ENCODE peak calls at places on chromosome 13, in six cellular contexts. A is A549, R is ovary, X is tibial nerve, G is SK-N-SH, M is stomach. C is an unnamed sample.

GRCh38 chr13:20428666-20429644 is 96.7 kb downstream of the CRYL1 start:
- DNase-seq in M (no peak), G (no peak), A (no peak), R (no peak), X (no peak), C (no peak)

GRCh38 chr13:47251771-47252170 is 354.9 kb upstream of the HTR2A start:
- DNase-seq in R (no peak), X (no peak), G (no peak), M (no peak), A (no peak), C (no peak)

GRCh38 chr13:37869756-37870488 is at the start of gene TRPC4:
- DNase-seq in M (peak), X (no peak), G (peak), A (peak), R (peak), C (no peak)

GRCh38 chr13:47080616-47081015 is 183.8 kb upstream of the HTR2A start:
- DNase-seq in G (no peak), M (no peak), R (no peak), X (no peak), A (no peak), C (no peak)

GRCh38 chr13:27920677-27921420 is 1.0 kb downstream of the PDX1 start:
- DNase-seq in M (no peak), X (no peak), A (peak), R (no peak), G (peak), C (no peak)

GRCh38 chr13:63731896-63732295 is 2316.2 kb upstream of the PCDH20 start:
- DNase-seq in M (peak), A (no peak), G (no peak), X (no peak), R (no peak), C (no peak)

GRCh38 chr13:36549771-36550170 is 117.5 kb downstream of the CCNA1 start:
- DNase-seq in M (no peak), G (peak), X (no peak), R (no peak), A (no peak), C (no peak)

GRCh38 chr13:98216135-98216565 is 39.1 kb upstream of the RNF113B start:
- DNase-seq in G (peak), X (no peak), R (peak), M (peak), A (peak), C (no peak)

GRCh38 chr13:99415851-99416331 is 85.4 kb upstream of the TM9SF2 start:
- DNase-seq in G (no peak), A (no peak), M (no peak), R (no peak), X (no peak), C (no peak)

GRCh38 chr13:46165485-46166220 is 16.3 kb downstream of the LCP1 start:
- DNase-seq in M (no peak), G (no peak), A (no peak), R (no peak), X (no peak), C (peak)

GRCh38 chr13:28239374-28239773 is 101.0 kb downstream of the PAN3 start:
- DNase-seq in G (no peak), R (no peak), X (no peak), M (no peak), A (no peak), C (no peak)

GRCh38 chr13:48156466-48156865 is 61.6 kb upstream of the MED4 start:
- DNase-seq in R (no peak), A (no peak), G (no peak), M (peak), X (no peak), C (no peak)

GRCh38 chr13:113660066-113660465 is 2.1 kb upstream of the ATP4B start:
- DNase-seq in M (peak), G (no peak), X (no peak), R (no peak), A (no peak), C (no peak)

GRCh38 chr13:35987572-35988513 is 143.3 kb downstream of the DCLK1 start:
- DNase-seq in M (no peak), R (no peak), X (no peak), G (no peak), A (no peak), C (no peak)

GRCh38 chr13:90622547-90622946 is 724.9 kb upstream of the MIR17HG start:
- DNase-seq in X (no peak), R (no peak), A (no peak), G (no peak), M (no peak), C (no peak)

GRCh38 chr13:37956536-37956935 is 87.0 kb upstream of the TRPC4 start:
- DNase-seq in M (no peak), G (no peak), R (no peak), A (no peak), X (no peak), C (no peak)

GRCh38 chr13:43411211-43411610 is 375.6 kb downstream of the ENOX1 start:
- DNase-seq in M (no peak), A (no peak), G (no peak), X (no peak), R (no peak), C (no peak)

DNA sequence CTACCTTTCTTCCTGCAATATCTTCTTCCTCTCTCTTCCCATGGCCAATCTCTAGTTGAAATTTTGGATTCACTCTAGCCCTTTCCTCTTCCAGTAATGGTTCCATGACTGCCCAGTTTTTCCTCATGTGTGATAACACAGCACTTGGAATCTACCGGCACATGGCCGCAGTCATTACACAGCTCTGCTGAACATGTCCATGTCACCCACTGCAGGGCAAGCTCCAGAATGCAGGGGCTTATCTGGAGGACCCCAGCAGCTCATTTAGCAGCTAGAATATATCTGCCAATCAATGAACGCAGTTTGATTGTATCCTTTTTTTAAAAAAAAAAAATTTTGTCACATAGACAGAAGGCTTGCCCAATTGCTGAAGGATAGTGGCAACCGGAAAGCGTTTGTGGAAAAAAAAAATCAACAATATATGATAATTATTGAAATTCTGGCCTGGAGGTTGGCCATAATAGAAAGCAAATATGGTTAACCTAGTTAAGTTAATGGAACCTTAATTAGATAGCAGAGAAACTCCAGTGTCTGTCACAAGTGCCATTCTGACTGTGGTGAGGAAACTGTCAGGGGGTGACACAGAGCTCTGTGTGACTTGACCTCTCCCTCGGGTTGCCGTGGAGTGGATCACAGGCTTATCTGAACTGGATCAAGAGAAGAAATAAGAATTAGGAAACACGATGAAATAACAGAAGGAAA is 426.7 kb downstream of the LIG4 start:
- DNase-seq in R (no peak), G (peak), A (no peak), M (no peak), X (no peak), C (no peak)
- TF ChIP-seq EP300 in R (no peak), G (no peak), A (no peak), M (no peak), X (no peak), C (no peak)

DNA sequence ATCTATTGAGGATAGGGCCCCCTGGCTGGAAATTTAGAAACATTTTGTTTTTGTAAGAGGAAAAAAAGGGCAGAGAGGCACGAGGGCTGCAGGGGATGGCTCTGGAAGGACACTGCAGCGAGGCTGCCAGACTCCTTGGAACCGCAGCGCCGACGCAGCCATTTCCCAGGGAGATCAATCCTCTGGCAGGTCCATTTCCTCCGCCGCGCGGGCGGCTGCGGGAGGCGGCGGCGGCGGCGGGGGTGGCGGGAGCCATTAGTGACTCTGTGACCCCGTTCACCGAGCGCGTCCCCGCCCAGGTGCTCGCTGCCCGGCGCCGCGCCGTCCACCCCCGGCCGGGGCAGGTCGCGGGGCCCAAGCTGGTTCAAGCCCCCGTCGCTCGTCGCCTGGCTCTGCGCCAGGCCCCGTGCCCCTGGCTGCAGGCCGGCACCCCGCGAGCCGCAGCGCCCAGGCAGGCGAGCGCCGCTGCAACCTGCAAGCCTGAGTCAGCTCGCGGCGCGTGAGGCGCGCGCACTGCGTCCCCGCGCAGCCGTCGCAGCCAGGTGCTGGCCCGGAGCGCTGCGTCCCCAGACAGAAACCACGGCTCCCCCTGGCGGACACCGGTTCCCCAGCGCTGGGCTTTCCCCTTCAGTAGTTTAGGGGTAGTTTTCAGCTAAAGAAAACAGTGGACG is 192.6 kb downstream of the KATNAL1 start:
- DNase-seq in A (peak), R (peak), M (peak), G (peak), X (peak), C (no peak)
- TF ChIP-seq EP300 in A (no peak), R (no peak), M (no peak), G (no peak), X (no peak), C (peak)

GRCh38 chr13:22482496-22483000 is 698.2 kb upstream of the SGCG start:
- DNase-seq in X (no peak), M (no peak), G (no peak), R (no peak), A (no peak), C (no peak)

GRCh38 chr13:22489771-22490170 is 691.0 kb upstream of the SGCG start:
- DNase-seq in R (no peak), A (no peak), M (no peak), G (no peak), X (no peak), C (no peak)

GRCh38 chr13:22487932-22488331 is 692.8 kb upstream of the SGCG start:
- DNase-seq in G (no peak), A (no peak), R (no peak), X (no peak), M (no peak), C (no peak)

GRCh38 chr13:22483276-22483675 is 697.5 kb upstream of the SGCG start:
- DNase-seq in G (no peak), R (no peak), M (no peak), X (no peak), A (no peak), C (no peak)

DNA sequence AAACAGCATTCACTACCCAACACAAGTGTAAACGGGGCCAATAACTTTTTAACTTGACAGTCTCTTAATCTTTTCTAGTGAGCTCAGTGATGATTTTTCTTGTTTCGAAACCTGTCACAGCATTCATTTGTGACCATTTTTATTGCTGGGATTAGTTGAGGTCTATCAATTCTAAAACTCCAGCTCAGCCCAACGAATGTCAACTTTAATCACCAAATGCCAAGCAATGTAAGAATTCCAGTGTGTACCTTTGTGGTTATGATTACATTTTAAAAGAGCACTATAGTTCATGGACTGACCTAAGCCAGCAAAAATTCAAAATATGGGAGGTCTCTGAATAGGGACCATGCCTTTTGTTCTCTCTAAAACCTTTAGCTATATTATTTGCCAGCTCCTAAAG is 694.3 kb upstream of the SGCG start:
- DNase-seq in G (no peak), X (no peak), M (no peak), R (no peak), A (no peak), C (no peak)
- TF ChIP-seq EP300 in G (no peak), X (no peak), M (no peak), R (no peak), A (no peak), C (no peak)

DNA sequence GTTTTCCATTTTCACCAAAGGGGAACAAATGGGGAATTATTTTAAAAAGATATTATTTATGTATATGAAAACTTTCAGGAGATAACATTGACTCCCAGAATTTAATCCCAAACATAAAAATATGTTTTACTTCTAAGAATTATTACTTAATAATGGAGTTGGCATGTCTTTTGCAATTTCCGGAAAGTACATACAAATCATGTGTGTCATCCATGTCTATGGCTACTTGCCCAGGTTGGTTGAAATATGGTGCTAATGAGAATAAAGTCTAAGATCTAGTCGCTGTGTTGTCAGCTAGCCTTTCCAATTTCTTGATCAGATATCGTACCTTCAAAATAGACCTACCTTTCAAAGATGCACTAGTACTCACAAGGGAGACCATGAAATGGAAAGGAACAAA is 1003.2 kb upstream of the PCDH20 start:
- DNase-seq in X (no peak), R (no peak), G (no peak), M (no peak), A (no peak), C (no peak)
- TF ChIP-seq EP300 in X (no peak), R (no peak), G (no peak), M (no peak), A (no peak), C (no peak)

GRCh38 chr13:93561553-93561952 is 334.9 kb downstream of the GPC6 start:
- DNase-seq in X (no peak), G (no peak), A (no peak), R (no peak), M (no peak), C (no peak)

GRCh38 chr13:93562676-93563075 is 336.1 kb downstream of the GPC6 start:
- DNase-seq in G (no peak), R (no peak), X (no peak), M (no peak), A (no peak), C (no peak)

GRCh38 chr13:93558637-93559036 is 332.0 kb downstream of the GPC6 start:
- DNase-seq in M (no peak), A (no peak), R (no peak), X (no peak), G (no peak), C (no peak)

GRCh38 chr13:93554514-93554913 is 327.9 kb downstream of the GPC6 start:
- DNase-seq in R (no peak), M (no peak), A (no peak), G (no peak), X (no peak), C (no peak)

DNA sequence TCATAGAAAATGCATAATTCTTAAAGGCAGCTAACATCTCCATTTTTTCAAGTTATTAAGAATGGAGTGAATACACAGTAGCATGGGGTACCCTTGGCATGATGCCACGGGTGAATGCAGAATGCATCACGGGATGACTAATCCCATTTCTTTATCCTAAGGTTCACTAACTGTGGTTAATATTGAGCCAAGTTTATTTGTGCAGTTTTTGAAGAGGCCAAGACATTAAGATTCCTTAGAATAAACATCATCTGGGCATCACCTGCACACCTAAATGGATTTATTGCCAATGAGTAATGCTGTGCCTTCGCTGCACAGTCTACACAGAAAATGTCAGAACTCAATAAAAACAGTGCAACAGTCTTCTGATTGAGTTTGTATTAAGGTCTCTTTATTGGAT is 333.1 kb downstream of the GPC6 start:
- DNase-seq in M (no peak), X (no peak), G (no peak), A (peak), R (no peak), C (no peak)
- TF ChIP-seq EP300 in M (no peak), X (no peak), G (peak), A (no peak), R (no peak), C (no peak)

GRCh38 chr13:42039946-42040729 is 8.3 kb upstream of the DGKH start:
- DNase-seq in X (peak), M (peak), R (peak), G (peak), A (peak), C (peak)
- TF ChIP-seq EP300 in X (no peak), M (no peak), R (no peak), G (no peak), A (no peak), C (no peak)

DNA sequence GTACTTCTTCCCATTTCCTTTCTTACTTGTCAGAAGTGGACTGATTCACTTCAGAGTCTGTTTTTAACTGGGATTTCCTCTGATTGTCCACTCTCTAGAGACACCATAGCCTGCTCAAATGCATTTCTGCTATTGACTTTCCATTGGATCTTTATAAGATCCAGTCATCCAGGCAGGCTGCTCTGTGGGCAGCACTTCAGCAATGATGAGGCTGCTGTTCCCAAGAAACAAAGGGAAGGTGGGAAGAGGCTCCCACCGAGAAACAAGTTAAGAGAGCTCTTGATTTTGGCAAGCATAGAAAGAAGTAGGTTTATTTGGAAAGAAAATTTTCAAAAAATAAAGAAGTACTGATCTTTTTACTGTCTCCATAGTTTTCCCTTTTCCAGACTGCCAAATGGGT is 125.8 kb upstream of the STARD13 start:
- DNase-seq in G (no peak), X (no peak), R (no peak), M (no peak), A (no peak), C (no peak)
- TF ChIP-seq EP300 in G (no peak), X (no peak), R (no peak), M (no peak), A (no peak), C (no peak)